ENCODE peak calls at places on chromosomes 6 and 20, in eight cellular contexts. A, N, V, D, Q, P, Z and H are unnamed samples.

GRCh38 chr20:37447688-37448087 is 73.4 kb upstream of the NNAT start:
- DNase-seq in Z (no peak), Q (no peak), P (no peak), D (no peak), N (no peak), V (no peak), A (no peak), H (no peak)

GRCh38 chr20:49692941-49693340 is 20.7 kb downstream of the B4GALT5 start:
- DNase-seq in V (no peak), P (no peak), D (no peak), Z (no peak), Q (no peak), A (no peak), N (no peak), H (no peak)

GRCh38 chr6:51352506-51353029 is 533.9 kb downstream of the TFAP2B start:
- DNase-seq in A (no peak), D (no peak), P (no peak), Z (no peak), N (no peak), V (no peak), Q (no peak), H (no peak)

GRCh38 chr20:1263853-1264252 is 2.2 kb upstream of the SNPH start:
- DNase-seq in Q (no peak), D (peak; percentile 16), V (no peak), A (peak; percentile 43), Z (no peak), N (no peak), P (no peak), H (no peak)

GRCh38 chr6:148887181-148887580 is 140.4 kb downstream of the UST start:
- DNase-seq in A (no peak), P (no peak), Q (no peak), Z (no peak), D (no peak), V (no peak), N (no peak), H (no peak)

GRCh38 chr6:78770766-78771165 is 96.6 kb upstream of the IRAK1BP1 start:
- DNase-seq in V (no peak), Q (no peak), P (no peak), N (no peak), Z (no peak), D (no peak), A (peak; percentile 35), H (no peak)

GRCh38 chr20:48725589-48725991 is 102.2 kb downstream of the PREX1 start:
- DNase-seq in V (no peak), D (peak; percentile 66), Z (no peak), N (no peak), A (no peak), P (no peak), Q (no peak), H (no peak)

GRCh38 chr6:90369024-90369519 is 72.4 kb upstream of the BACH2 start:
- DNase-seq in Q (peak; percentile 68), A (peak; percentile 88), D (peak; percentile 100), N (no peak), P (peak; percentile 81), V (peak; percentile 78), Z (peak; percentile 100), H (peak; percentile 78)

GRCh38 chr6:155340464-155341129 is 26.3 kb upstream of the TFB1M start:
- DNase-seq in Q (no peak), A (peak; percentile 52), N (no peak), Z (peak; percentile 10), P (no peak), V (no peak), D (peak; percentile 62), H (no peak)

GRCh38 chr6:34888441-34888820 is 589 bp upstream of the TAF11 start:
- DNase-seq in Q (no peak), P (no peak), V (no peak), D (no peak), N (no peak), Z (no peak), A (no peak), H (no peak)

GRCh38 chr20:57803718-57804005 is 93.8 kb upstream of the PMEPA1 start:
- DNase-seq in A (no peak), D (no peak), Q (no peak), V (no peak), Z (no peak), P (no peak), N (no peak), H (no peak)

GRCh38 chr6:90294614-90294988 is 2.0 kb downstream of the BACH2 start:
- DNase-seq in A (peak; percentile 51), N (no peak), V (no peak), Z (no peak), P (no peak), D (no peak), Q (no peak), H (no peak)

GRCh38 chr6:46555129-46555528 is 63.9 kb upstream of the RCAN2 start:
- DNase-seq in D (no peak), A (peak; percentile 28), V (no peak), Q (no peak), N (no peak), Z (no peak), P (no peak), H (no peak)

GRCh38 chr6:80165143-80165542 is 58.7 kb downstream of the BCKDHB start:
- DNase-seq in N (no peak), P (no peak), Q (no peak), D (no peak), Z (no peak), A (no peak), V (peak; percentile 30), H (peak; percentile 39)

GRCh38 chr20:57325632-57326356 is 3.8 kb upstream of the SPO11 start:
- DNase-seq in V (no peak), D (no peak), Z (no peak), P (peak; percentile 16), A (no peak), Q (no peak), N (no peak), H (no peak)

GRCh38 chr20:34246126-34246626 is 5.0 kb downstream of the ASIP start:
- DNase-seq in N (no peak), A (no peak), P (no peak), D (no peak), V (no peak), Q (no peak), Z (no peak), H (no peak)

GRCh38 chr6:158762787-158763439 is 56.3 kb downstream of the EZR start:
- DNase-seq in D (no peak), P (peak; percentile 83), V (no peak), Z (no peak), N (no peak), Q (no peak), A (peak; percentile 20), H (no peak)

GRCh38 chr6:52365317-52365716 is 3.4 kb downstream of the PAQR8 start:
- DNase-seq in P (no peak), Q (no peak), V (no peak), A (no peak), N (no peak), Z (no peak), D (no peak), H (no peak)

GRCh38 chr6:43488667-43489276 is 11.4 kb downstream of the TJAP1 start:
- DNase-seq in D (peak; percentile 9), P (no peak), Z (no peak), N (no peak), Q (no peak), V (no peak), A (no peak), H (no peak)

GRCh38 chr6:87905101-87905517 is 142.5 kb upstream of the SPACA1 start:
- DNase-seq in V (peak; percentile 53), N (no peak), Q (no peak), D (no peak), Z (no peak), P (no peak), A (no peak), H (peak; percentile 59)

GRCh38 chr6:111361648-111362047 is 121.4 kb downstream of the REV3L start:
- DNase-seq in Q (no peak), Z (peak; percentile 15), V (no peak), A (peak; percentile 85), P (no peak), N (peak; percentile 37), D (no peak), H (no peak)

DNA sequence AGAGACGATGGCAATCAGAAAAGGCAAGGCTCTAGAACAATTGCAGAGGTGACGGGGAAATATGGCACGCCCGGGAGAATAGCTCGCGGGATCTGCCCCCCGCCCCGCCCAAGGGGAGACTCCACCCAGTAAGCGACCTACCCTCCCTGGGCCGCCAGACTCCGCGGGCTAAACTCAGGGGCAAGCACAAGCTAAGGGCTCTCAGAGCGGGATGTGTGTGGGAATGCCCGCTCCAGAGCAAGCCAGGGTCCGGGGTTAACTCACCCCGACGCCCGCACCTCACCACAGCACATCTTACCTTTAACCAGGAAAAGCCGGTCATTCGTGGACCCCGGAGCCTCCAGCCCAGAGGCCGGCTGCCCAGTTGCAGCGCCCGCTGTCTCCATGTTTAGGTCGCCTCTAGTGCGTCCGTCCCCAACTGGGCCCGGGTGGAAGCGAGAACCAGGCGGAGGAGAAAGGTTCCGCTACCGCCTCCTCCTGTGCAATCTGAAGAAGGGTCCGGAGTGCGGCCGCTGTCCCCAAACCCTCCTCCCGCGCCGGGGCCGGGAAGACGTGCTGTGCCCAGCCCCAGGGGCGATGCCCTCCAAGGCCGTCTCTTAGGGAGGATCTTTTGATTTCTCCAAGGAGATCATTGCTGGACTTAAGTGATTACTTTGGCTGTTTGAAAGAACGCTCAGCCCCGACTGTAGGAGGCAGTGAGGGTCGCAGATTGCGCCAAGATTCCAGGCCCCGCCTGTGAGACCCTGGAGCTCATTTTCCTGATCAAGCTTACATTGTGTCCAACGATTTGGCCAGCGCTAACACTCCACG is at the start of gene TMEM242:
- DNase-seq in V (peak; percentile 85), P (peak; percentile 95), A (peak; percentile 96), Q (peak; percentile 94), Z (peak; percentile 82), D (peak; percentile 91), N (peak; percentile 93), H (peak; percentile 82)
- TF ChIP-seq CTCF in V (peak; percentile 11), P (no peak), A (no peak), Q (peak; percentile 42), Z (peak; percentile 50), D (no peak), N (peak; percentile 15), H (no peak)

GRCh38 chr6:141986457-141986856 is 146.3 kb upstream of the GJE1 start:
- DNase-seq in Q (no peak), V (no peak), A (peak; percentile 70), P (no peak), N (no peak), Z (no peak), D (no peak), H (no peak)
- TF ChIP-seq CTCF in Q (no peak), V (no peak), A (no peak), P (no peak), N (no peak), Z (no peak), D (no peak), H (no peak)

GRCh38 chr6:122947355-122947754 is 48.7 kb upstream of the CLVS2 start:
- DNase-seq in D (no peak), A (peak; percentile 81), P (no peak), N (no peak), Q (no peak), Z (no peak), V (peak; percentile 5), H (no peak)
- TF ChIP-seq CTCF in D (peak; percentile 35), A (peak; percentile 75), P (no peak), N (no peak), Q (no peak), Z (no peak), V (no peak), H (peak; percentile 14)

DNA sequence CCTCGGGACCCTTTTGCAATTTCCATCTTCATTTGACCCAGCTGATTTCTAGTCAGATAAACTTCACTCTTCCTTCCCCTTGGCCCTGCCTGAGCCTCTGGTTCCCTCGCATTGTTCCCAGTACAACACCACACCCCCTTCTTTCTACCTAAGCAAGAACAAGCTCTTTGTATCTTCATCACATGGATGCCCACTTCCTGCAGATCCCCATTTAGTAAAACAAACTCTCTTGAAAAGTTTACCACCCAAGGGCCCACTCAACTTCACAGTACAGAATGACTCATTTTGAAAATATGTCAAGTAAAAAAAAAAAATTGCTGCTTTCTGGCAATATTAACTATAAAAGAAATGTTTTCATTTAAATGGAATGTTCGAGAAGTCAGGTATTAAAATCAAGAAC is 5.2 kb downstream of the FAXC start:
- DNase-seq in Q (no peak), N (no peak), D (peak; percentile 70), V (no peak), Z (peak; percentile 11), A (peak; percentile 39), P (no peak), H (no peak)
- TF ChIP-seq CTCF in Q (no peak), N (no peak), D (no peak), V (no peak), Z (no peak), A (no peak), P (no peak), H (no peak)